ENCODE peak calls at places on chromosomes 3 and 15, in four cellular contexts. Q is hepatocyte, L is upper lobe of right lung, K is pancreas. O is an unnamed sample.

GRCh38 chr15:25712192-25712960 is 150.8 kb downstream of the ATP10A start:
- DNase-seq in L (no peak), K (peak; percentile 28), Q (no peak), O (no peak)

GRCh38 chr15:67578020-67578600 is 35.6 kb downstream of the MAP2K5 start:
- DNase-seq in Q (no peak), L (no peak), K (no peak), O (no peak)

GRCh38 chr3:145411605-145412004 is 749.4 kb downstream of the PLOD2 start:
- DNase-seq in Q (no peak), L (no peak), K (no peak), O (no peak)

GRCh38 chr15:86327230-86327865 is 247.7 kb downstream of the AGBL1 start:
- DNase-seq in L (no peak), Q (no peak), K (no peak), O (no peak)

GRCh38 chr3:22779737-22780136 is 423.4 kb upstream of the UBE2E2 start:
- DNase-seq in Q (peak; percentile 55), K (no peak), L (no peak), O (no peak)

GRCh38 chr3:157920804-157921203 is 185.4 kb downstream of the SHOX2 start:
- DNase-seq in Q (no peak), L (no peak), K (no peak), O (no peak)

GRCh38 chr3:187777331-187778046 is 32.2 kb upstream of the BCL6 start:
- DNase-seq in Q (no peak), L (no peak), K (no peak), O (peak; percentile 60)

GRCh38 chr3:50604628-50605588 is 6.7 kb downstream of the CISH start:
- DNase-seq in L (no peak), K (peak; percentile 86), Q (no peak), O (no peak)

GRCh38 chr3:149319750-149320149 is 13.7 kb downstream of the TM4SF18 start:
- DNase-seq in K (no peak), L (no peak), Q (no peak), O (no peak)

GRCh38 chr15:92808611-92809063 is 91.5 kb upstream of the CHD2 start:
- DNase-seq in L (peak; percentile 86), K (peak; percentile 82), Q (peak; percentile 58), O (peak; percentile 77)

GRCh38 chr3:151093148-151093547 is 7.7 kb downstream of the MED12L start:
- DNase-seq in Q (no peak), K (no peak), L (no peak), O (no peak)
- H3K4me1 ChIP-seq in Q (no peaks in the 10 kb centered on the region), K (no peaks in the 10 kb centered on the region), L (no peaks in the 10 kb centered on the region), O (peaks cover 15% of the 10 kb centered on the region)

GRCh38 chr3:31220431-31220830 is 312.3 kb upstream of the STT3B start:
- DNase-seq in Q (no peak), K (no peak), L (no peak), O (no peak)
- H3K4me1 ChIP-seq in Q (no peaks in the 10 kb centered on the region), K (no peaks in the 10 kb centered on the region), L (peaks cover 4% of the 10 kb centered on the region), O (no peaks in the 10 kb centered on the region)

GRCh38 chr15:38424101-38424552 is 29.8 kb upstream of the FAM98B start:
- DNase-seq in K (no peak), L (no peak), Q (no peak), O (no peak)

GRCh38 chr15:38430106-38430760 is 23.7 kb upstream of the FAM98B start:
- DNase-seq in L (no peak), K (no peak), Q (no peak), O (no peak)

GRCh38 chr15:38427380-38427779 is 26.5 kb upstream of the FAM98B start:
- DNase-seq in L (no peak), K (no peak), Q (no peak), O (peak; percentile 52)

DNA sequence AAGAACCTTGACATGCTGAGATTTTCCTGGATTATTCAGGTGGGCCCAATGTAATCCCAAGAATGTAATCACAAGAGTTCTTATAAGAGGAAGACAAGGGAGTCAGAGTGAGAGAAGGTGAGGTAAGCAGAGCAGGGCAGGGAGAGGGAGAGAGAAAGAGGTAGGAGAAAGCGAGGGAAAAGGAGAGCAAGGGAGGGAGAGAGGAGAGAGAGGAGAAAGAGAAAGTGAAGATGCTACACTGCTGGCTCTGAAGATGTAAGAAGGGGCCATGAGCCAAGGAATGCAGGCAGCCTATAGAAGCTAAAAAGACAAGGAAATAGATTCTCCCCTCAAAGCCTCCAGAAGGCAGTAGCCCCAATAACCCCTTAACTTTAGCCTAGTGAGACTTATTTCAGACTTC is 28.7 kb upstream of the FAM98B start:
- DNase-seq in K (no peak), Q (no peak), L (no peak), O (no peak)
- H3K4me1 ChIP-seq in K (no peaks in the 10 kb centered on the region), Q (no peaks in the 10 kb centered on the region), L (no peaks in the 10 kb centered on the region), O (no peaks in the 10 kb centered on the region)

GRCh38 chr3:100040846-100041245 is 73.5 kb downstream of the FILIP1L start:
- DNase-seq in Q (no peak), K (no peak), L (no peak), O (no peak)

GRCh38 chr3:100042144-100042543 is 72.2 kb downstream of the FILIP1L start:
- DNase-seq in L (no peak), K (no peak), Q (peak; percentile 53), O (no peak)

GRCh38 chr3:100041328-100041749 is 73.0 kb downstream of the FILIP1L start:
- DNase-seq in L (no peak), Q (peak; percentile 58), K (no peak), O (no peak)

GRCh38 chr3:100039075-100039474 is 75.2 kb downstream of the FILIP1L start:
- DNase-seq in L (no peak), Q (no peak), K (no peak), O (no peak)

GRCh38 chr3:100040446-100040845 is 73.9 kb downstream of the FILIP1L start:
- DNase-seq in Q (no peak), L (no peak), K (no peak), O (no peak)
- H3K4me1 ChIP-seq in Q (peaks cover 35% of the 10 kb centered on the region), L (peaks cover 33% of the 10 kb centered on the region), K (peaks cover 33% of the 10 kb centered on the region), O (peaks cover 42% of the 10 kb centered on the region)

GRCh38 chr15:100723323-100723801 is 121.0 kb downstream of the ASB7 start:
- DNase-seq in K (no peak), Q (no peak), L (no peak), O (no peak)
- H3K4me1 ChIP-seq in K (peaks cover 9% of the 10 kb centered on the region), Q (peaks cover 17% of the 10 kb centered on the region), L (peaks cover 15% of the 10 kb centered on the region), O (no peaks in the 10 kb centered on the region)

O was measured in Karpas-422.